ENCODE peak calls at places on chromosomes 4 and X, in nine cellular contexts. Y is suprapubic skin, P is psoas muscle, M is spleen, R is fibroblast of lung, U is lower lobe of right lung, K is prostate gland, L is vagina, A is upper lobe of left lung. B is an unnamed sample. For H3K9me3, the result is how much of the 10 kb centered on the place peaks cover.

GRCh38 chrX:49627030-49627777 is 28.4 kb downstream of the GAGE1 start:
- DNase-seq in A (no peak), K (no peak), Y (no peak), P (no peak), M (no peak), R (no peak), L (no peak), U (no peak), B (peak)

GRCh38 chr4:101264993-101265815 is 82.1 kb downstream of the PPP3CA start:
- DNase-seq in K (no peak), P (no peak), L (no peak), U (no peak), R (no peak), A (no peak), M (no peak), Y (no peak), B (no peak)

GRCh38 chrX:131633285-131633917 is 89.5 kb downstream of the OR13H1 start:
- DNase-seq in P (no peak), R (peak), M (no peak), Y (no peak), L (no peak), K (peak), A (peak), U (no peak), B (peak)

GRCh38 chrX:48487362-48487785 is 11.4 kb downstream of the FTSJ1 start:
- DNase-seq in A (no peak), Y (no peak), L (peak), K (no peak), M (peak), R (peak), P (no peak), U (no peak), B (no peak)

GRCh38 chr4:54065282-54066087 is 1.1 kb upstream of the CHIC2 start:
- DNase-seq in A (no peak), M (no peak), K (no peak), U (no peak), P (no peak), L (no peak), R (peak), Y (no peak), B (no peak)

GRCh38 chrX:25427873-25428555 is 412.2 kb upstream of the ARX start:
- DNase-seq in K (no peak), L (no peak), U (no peak), A (no peak), R (no peak), P (no peak), M (no peak), Y (no peak), B (no peak)

GRCh38 chrX:41789374-41789773 is 65.4 kb downstream of the GPR82 start:
- DNase-seq in P (no peak), K (no peak), M (no peak), L (no peak), U (no peak), Y (no peak), A (no peak), R (no peak), B (no peak)

GRCh38 chrX:17285983-17286382 is 89.0 kb upstream of the NHS start:
- DNase-seq in M (no peak), U (no peak), L (no peak), K (no peak), Y (no peak), R (no peak), P (no peak), A (no peak), B (no peak)

GRCh38 chr4:128521634-128522253 is 234.1 kb upstream of the PGRMC2 start:
- DNase-seq in P (no peak), R (peak), M (no peak), L (no peak), Y (no peak), U (no peak), A (no peak), K (no peak), B (no peak)

GRCh38 chrX:153633048-153633447 is 14.0 kb upstream of the DUSP9 start:
- DNase-seq in K (no peak), U (no peak), Y (no peak), A (no peak), R (no peak), M (peak), L (no peak), P (peak), B (no peak)

GRCh38 chr4:140717313-140717712 is 38.9 kb downstream of the TBC1D9 start:
- DNase-seq in Y (no peak), P (no peak), A (no peak), R (no peak), K (no peak), U (no peak), M (no peak), L (no peak), B (no peak)

GRCh38 chr4:41178372-41179085 is 35.8 kb downstream of the APBB2 start:
- DNase-seq in Y (no peak), A (no peak), U (no peak), K (no peak), R (peak), P (no peak), L (no peak), M (no peak), B (no peak)

GRCh38 chrX:149871940-149872339 is 9.0 kb upstream of the MAGEA8 start:
- DNase-seq in A (no peak), Y (no peak), M (peak), R (peak), L (no peak), K (no peak), U (no peak), P (no peak), B (peak)

GRCh38 chr4:119731146-119731742 is 102.6 kb upstream of the PDE5A start:
- DNase-seq in R (no peak), P (no peak), M (no peak), K (no peak), A (no peak), Y (no peak), L (no peak), U (no peak), B (no peak)

GRCh38 chr4:54683616-54684346 is 26.0 kb downstream of the KIT start:
- DNase-seq in L (no peak), R (no peak), K (no peak), A (peak), Y (no peak), M (no peak), P (no peak), U (no peak), B (peak)

GRCh38 chr4:67565284-67565683 is 6.8 kb downstream of the STAP1 start:
- DNase-seq in A (no peak), R (peak), K (no peak), U (no peak), P (no peak), L (no peak), M (no peak), Y (no peak), B (no peak)

GRCh38 chrX:7068939-7069367 is 78.6 kb upstream of the STS start:
- DNase-seq in K (no peak), P (no peak), U (no peak), Y (no peak), L (no peak), R (no peak), A (no peak), M (no peak), B (no peak)

GRCh38 chr4:121145430-121145829 is 18.7 kb downstream of the TNIP3 start:
- DNase-seq in R (no peak), L (no peak), U (no peak), P (no peak), K (no peak), Y (no peak), A (no peak), M (no peak), B (no peak)

GRCh38 chrX:19568422-19568821 is 53.1 kb upstream of the MAP3K15 start:
- DNase-seq in P (no peak), U (no peak), R (no peak), M (no peak), A (no peak), L (no peak), K (no peak), Y (no peak), B (no peak)

GRCh38 chr4:87950516-87950915 is 25.0 kb upstream of the SPP1 start:
- DNase-seq in R (no peak), A (no peak), L (no peak), P (no peak), U (no peak), K (no peak), M (no peak), Y (no peak), B (no peak)

GRCh38 chr4:128299848-128300247 is 12.2 kb upstream of the PGRMC2 start:
- DNase-seq in R (peak), L (no peak), P (no peak), A (no peak), U (no peak), M (no peak), Y (no peak), K (no peak), B (no peak)

GRCh38 chr4:18318682-18319410 is 297.3 kb upstream of the LCORL start:
- DNase-seq in U (peak), A (no peak), M (no peak), Y (no peak), L (no peak), K (no peak), R (no peak), P (no peak), B (no peak)

GRCh38 chrX:22063284-22063683 is 31.2 kb downstream of the PHEX start:
- DNase-seq in K (no peak), R (peak), P (no peak), M (no peak), Y (no peak), U (no peak), A (no peak), L (no peak), B (no peak)

GRCh38 chr4:181792641-181793612 is 450.3 kb upstream of the TENM3 start:
- DNase-seq in P (no peak), K (no peak), M (no peak), A (no peak), L (no peak), U (no peak), R (no peak), Y (no peak), B (no peak)

DNA sequence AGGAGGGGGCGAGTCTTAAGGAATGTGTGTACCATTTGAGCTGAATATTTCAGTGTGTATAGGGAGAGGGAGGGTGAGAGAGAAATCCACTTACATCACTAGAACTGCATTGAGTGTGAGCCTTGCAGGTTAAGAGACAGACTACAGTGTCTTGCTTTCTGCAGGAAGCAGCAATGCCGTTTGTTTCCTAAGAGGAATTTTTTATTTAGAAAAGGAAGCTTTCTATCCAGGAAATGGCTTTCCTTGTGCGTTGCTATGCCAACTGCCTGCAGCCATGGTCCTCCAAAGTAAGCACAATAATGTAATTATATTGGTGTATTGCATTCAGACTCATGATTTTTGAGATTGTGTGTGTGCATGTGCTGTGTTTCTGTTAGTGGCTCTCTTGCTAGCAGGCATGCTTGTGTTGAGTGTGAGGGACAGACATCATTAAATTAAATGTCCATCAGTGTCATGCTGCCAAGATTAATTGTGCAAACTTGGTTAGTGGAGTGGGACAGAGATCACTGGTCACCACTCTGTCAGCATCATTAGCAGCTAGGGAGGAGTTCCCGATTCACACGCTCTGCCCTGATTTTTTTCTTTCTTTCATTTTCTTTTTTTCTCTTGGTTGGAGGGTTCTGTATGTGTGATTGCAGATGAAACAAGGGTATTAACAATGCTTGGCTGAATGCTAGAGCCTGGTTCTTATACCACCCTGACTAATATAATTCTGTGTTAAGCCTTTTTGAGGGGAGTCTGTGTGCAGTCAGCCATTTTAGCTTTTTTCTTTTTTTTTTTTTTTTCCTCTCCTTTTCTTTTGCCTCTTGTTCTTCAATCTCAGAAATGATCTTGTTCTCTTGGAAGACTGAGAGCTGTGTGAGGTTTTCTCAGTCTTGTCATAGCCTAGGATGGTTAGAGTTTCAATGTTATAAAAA is 164.4 kb downstream of the RAPGEF2 start:
- DNase-seq in Y (no peak), K (no peak), P (no peak), R (peak), U (no peak), M (no peak), A (no peak), L (no peak), B (no peak)
- H3K27ac ChIP-seq in Y (peak), K (no peak), P (peak), R (peak), U (peak), M (no peak), A (no peak), L (no peak), B (no peak)

DNA sequence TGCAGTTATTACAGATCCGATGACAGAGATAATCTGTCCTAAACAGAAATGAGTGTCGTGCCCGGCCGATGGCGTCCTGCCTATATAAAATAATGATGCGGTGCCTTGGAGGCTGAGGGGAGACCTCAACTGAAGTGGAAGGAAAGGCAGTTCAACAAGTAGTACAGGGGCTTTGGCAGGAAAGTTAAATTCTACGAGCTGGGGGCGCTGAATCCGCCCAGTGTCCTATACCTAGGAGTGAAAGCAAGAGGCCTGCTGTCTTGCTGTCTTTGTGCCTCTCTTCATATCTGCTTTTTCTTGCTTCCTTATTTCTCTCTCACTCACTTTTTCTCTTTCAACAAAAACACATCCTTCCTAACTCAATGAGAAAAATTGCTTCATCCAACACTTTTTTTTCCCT is 82.2 kb upstream of the PRPS2 start:
- DNase-seq in Y (no peak), M (no peak), P (no peak), R (no peak), L (no peak), A (no peak), U (no peak), K (no peak), B (no peak)
- TF ChIP-seq CTCF in Y (no peak), M (no peak), P (no peak), R (no peak), L (no peak), A (no peak), U (no peak), K (no peak), B (no peak)

GRCh38 chr4:8761167-8761823 is 110.3 kb downstream of the HMX1 start:
- DNase-seq in M (peak), K (no peak), R (no peak), Y (peak), P (peak), A (no peak), U (peak), L (no peak), B (no peak)

GRCh38 chr4:8762951-8763735 is 108.5 kb downstream of the HMX1 start:
- DNase-seq in L (no peak), Y (peak), K (no peak), M (peak), A (no peak), P (peak), U (peak), R (no peak), B (no peak)

GRCh38 chr4:8760561-8760960 is 111.1 kb downstream of the HMX1 start:
- DNase-seq in M (peak), L (no peak), P (peak), R (no peak), U (peak), Y (peak), K (no peak), A (no peak), B (no peak)

GRCh38 chr4:8761824-8762205 is 109.8 kb downstream of the HMX1 start:
- DNase-seq in U (peak), P (peak), K (no peak), L (no peak), M (peak), Y (peak), A (no peak), R (no peak), B (no peak)

GRCh38 chr4:8762356-8762755 is 109.3 kb downstream of the HMX1 start:
- DNase-seq in A (no peak), Y (peak), U (peak), R (no peak), P (peak), L (no peak), M (peak), K (no peak), B (no peak)
- H3K9me3 ChIP-seq in A (under half), Y (under half), U (under half), R (under half), P (under half), L (under half), M (under half), K (under half), B (under half)

DNA sequence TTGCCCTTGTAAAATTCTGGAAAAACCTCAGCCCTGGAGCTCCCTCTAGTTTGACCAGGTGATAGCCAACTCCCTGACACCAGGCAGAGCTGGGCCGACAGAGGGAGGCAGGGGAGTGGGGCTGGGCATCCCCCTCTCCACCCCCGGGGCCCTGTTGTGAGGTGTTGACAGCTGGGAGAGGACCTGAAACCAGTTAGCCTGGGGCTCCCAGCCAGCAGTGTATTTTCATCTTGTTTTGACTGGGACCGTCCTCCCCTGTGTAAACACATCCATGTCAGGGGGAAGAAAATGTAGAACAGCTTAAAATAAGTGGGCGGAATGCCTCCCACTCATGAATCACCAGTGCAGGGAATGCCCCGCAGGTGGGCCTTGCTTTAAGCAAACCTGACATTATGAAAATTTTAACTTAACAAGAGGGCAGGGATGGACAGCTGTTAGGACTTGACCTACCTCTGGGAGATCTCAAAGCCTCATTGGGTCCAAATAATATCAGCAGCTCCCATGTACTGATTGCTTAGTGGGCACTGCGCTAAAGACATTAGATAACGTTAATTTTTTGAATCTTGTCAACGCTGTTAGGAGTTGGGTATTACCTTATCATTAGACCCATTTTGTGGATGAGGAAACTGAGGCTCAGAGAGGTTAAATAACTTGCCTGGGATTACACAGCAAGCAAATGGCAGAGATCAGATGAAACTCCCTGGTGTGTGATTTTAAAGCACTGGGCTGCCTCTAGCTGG is 45.9 kb downstream of the TSC22D3 start:
- DNase-seq in U (no peak), A (no peak), R (no peak), P (peak), K (peak), M (peak), Y (no peak), L (no peak), B (no peak)
- H3K27ac ChIP-seq in U (peak), A (peak), R (no peak), P (peak), K (peak), M (no peak), Y (peak), L (peak), B (no peak)

DNA sequence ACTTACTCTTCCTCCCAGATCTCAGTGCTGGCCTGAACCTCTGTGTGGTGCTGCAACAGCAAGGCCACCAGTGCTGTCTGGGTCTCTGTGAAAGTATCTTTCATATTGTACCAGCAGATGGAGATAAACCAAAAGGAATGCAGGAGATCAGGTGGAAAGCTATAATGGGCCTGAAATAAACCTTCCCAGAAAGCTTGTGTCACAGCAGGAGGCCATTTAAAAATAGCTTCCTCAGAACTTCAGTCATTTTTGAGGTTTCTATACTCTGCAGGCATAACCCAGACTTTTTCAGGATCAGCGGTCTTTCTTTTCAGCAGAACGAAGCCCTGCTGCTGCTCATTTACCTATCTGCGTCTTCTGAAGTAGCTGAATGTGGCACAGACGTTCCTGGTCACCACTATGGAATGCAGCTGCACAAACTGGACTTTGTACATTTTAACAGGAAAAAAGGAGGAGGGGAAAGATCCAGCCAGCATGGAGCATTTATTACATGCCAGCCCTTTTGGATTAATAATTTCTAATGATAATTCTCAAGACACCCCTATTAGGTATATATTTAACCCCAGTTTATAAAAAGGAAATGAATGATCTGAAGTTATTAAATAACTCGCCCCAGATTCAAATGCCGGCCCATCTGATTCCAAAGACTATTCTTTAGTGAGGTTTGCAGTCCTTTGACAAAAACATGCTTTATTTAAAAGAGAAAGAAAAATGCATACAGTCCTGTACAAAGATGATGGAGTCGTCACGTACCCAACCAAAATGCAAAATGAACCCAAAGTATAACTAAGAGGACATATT is 119.7 kb downstream of the NFKB1 start:
- DNase-seq in U (no peak), P (no peak), Y (no peak), L (no peak), R (peak), M (no peak), K (no peak), A (peak), B (no peak)
- TF ChIP-seq CTCF in U (peak), P (peak), Y (peak), L (no peak), R (peak), M (peak), K (no peak), A (peak), B (peak)

DNA sequence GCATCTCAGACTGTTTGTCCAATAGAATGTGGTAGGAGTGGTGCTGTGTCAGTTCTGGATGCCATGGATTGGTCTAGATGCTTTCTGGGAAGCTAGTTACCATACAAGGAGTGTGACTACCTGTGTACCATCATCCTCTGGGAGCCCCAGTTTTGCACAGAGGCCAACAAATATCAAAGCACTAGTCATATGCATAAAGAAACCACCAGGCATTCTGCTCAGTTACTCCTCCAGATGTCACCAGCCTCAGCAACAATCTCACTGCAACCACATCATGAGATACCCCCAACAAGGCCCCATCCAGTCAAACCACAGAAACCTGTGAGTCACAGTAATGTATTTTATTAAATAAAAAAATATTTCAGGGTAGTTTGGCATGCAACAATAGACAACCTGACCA is 435.8 kb upstream of the CPEB2 start:
- DNase-seq in P (no peak), L (no peak), Y (no peak), U (no peak), K (no peak), A (no peak), M (no peak), R (peak), B (no peak)
- H3K9me3 ChIP-seq in P (under half), L (under half), Y (under half), U (under half), K (under half), A (under half), M (under half), R (under half), B (under half)